ENCODE peak calls at places on chromosome 4, in five cellular contexts. R, W, F, O and M are unnamed samples.

GRCh38 chr4:26490111-26490979 is at the start of gene CCKAR:
- DNase-seq in R (no peak), W (no peak), F (no peak), O (no peak), M (no peak)

GRCh38 chr4:43330288-43330687 is 437.8 kb downstream of the GRXCR1 start:
- DNase-seq in R (peak; percentile 76), W (no peak), F (no peak), O (no peak), M (no peak)

GRCh38 chr4:61828960-61829359 is 628.8 kb downstream of the ADGRL3 start:
- DNase-seq in R (no peak), W (no peak), F (no peak), O (no peak), M (no peak)

GRCh38 chr4:30380404-30380998 is 339.7 kb upstream of the PCDH7 start:
- DNase-seq in R (peak; percentile 76), W (no peak), F (no peak), O (no peak), M (no peak)

GRCh38 chr4:21452931-21453330 is 495.6 kb downstream of the KCNIP4 start:
- DNase-seq in R (peak; percentile 28), W (no peak), F (no peak), O (no peak), M (no peak)

GRCh38 chr4:122863626-122864025 is 37.0 kb downstream of the FGF2 start:
- DNase-seq in R (no peak), W (no peak), F (no peak), O (no peak), M (no peak)

GRCh38 chr4:26896636-26897035 is 36.0 kb downstream of the STIM2 start:
- DNase-seq in R (peak; percentile 67), W (no peak), F (no peak), O (no peak), M (no peak)

GRCh38 chr4:21410372-21410771 is 538.2 kb downstream of the KCNIP4 start:
- DNase-seq in R (no peak), W (no peak), F (no peak), O (no peak), M (no peak)

GRCh38 chr4:38612996-38613395 is 51.0 kb upstream of the KLF3 start:
- DNase-seq in R (peak; percentile 33), W (no peak), F (no peak), O (no peak), M (no peak)

GRCh38 chr4:47490550-47490949 is 5.5 kb downstream of the ATP10D start:
- DNase-seq in R (peak; percentile 58), W (no peak), F (no peak), O (no peak), M (no peak)

GRCh38 chr4:152590179-152591031 is 54.5 kb upstream of the FBXW7 start:
- DNase-seq in R (peak; percentile 98), W (no peak), F (no peak), O (no peak), M (no peak)

GRCh38 chr4:25663778-25664177 is 8.1 kb downstream of the SLC34A2 start:
- DNase-seq in R (no peak), W (no peak), F (no peak), O (no peak), M (peak; percentile 21)

GRCh38 chr4:84578540-84579409 is 4.2 kb upstream of the CDS1 start:
- DNase-seq in R (peak; percentile 68), W (no peak), F (no peak), O (no peak), M (no peak)

GRCh38 chr4:112897548-112897947 is 151.9 kb upstream of the ANK2 start:
- DNase-seq in R (no peak), W (no peak), F (no peak), O (no peak), M (no peak)

GRCh38 chr4:41957634-41958033 is 22.4 kb downstream of the TMEM33 start:
- DNase-seq in R (peak; percentile 20), W (no peak), F (no peak), O (no peak), M (no peak)

GRCh38 chr4:137393043-137393442 is 139.3 kb downstream of the PCDH18 start:
- DNase-seq in R (peak; percentile 85), W (no peak), F (no peak), O (no peak), M (no peak)

GRCh38 chr4:39635023-39635422 is 3.6 kb downstream of the SMIM14 start:
- DNase-seq in R (peak; percentile 28), W (no peak), F (no peak), O (no peak), M (no peak)

GRCh38 chr4:11632488-11632887 is 203.8 kb upstream of the HS3ST1 start:
- DNase-seq in R (peak; percentile 31), W (no peak), F (no peak), O (no peak), M (no peak)

GRCh38 chr4:122364700-122365404 is 14.0 kb upstream of the ADAD1 start:
- DNase-seq in R (no peak), W (no peak), F (no peak), O (no peak), M (no peak)

GRCh38 chr4:87521757-87522374 is 7.3 kb downstream of the SPARCL1 start:
- DNase-seq in R (peak; percentile 44), W (no peak), F (no peak), O (no peak), M (no peak)

GRCh38 chr4:71189471-71189870 is 149.3 kb upstream of the SLC4A4 start:
- DNase-seq in R (peak; percentile 53), W (no peak), F (no peak), O (no peak), M (no peak)

GRCh38 chr4:159655547-159655946 is 552.7 kb downstream of the RAPGEF2 start:
- DNase-seq in R (peak; percentile 80), W (no peak), F (no peak), O (no peak), M (no peak)

GRCh38 chr4:173191623-173192041 is 23.0 kb downstream of the GALNT7 start:
- DNase-seq in R (peak; percentile 42), W (no peak), F (no peak), O (no peak), M (no peak)

GRCh38 chr4:22417408-22417807 is 98.5 kb downstream of the ADGRA3 start:
- DNase-seq in R (peak; percentile 38), W (no peak), F (no peak), O (no peak), M (no peak)

GRCh38 chr4:61772116-61772515 is 572.0 kb downstream of the ADGRL3 start:
- DNase-seq in R (peak; percentile 2), W (no peak), F (no peak), O (no peak), M (no peak)

GRCh38 chr4:106690487-106690886 is 321.9 kb upstream of the GIMD1 start:
- DNase-seq in R (peak; percentile 89), W (no peak), F (no peak), O (no peak), M (no peak)

GRCh38 chr4:121736735-121737351 is 28.1 kb downstream of the SMIM43 start:
- DNase-seq in R (peak; percentile 63), W (no peak), F (no peak), O (no peak), M (no peak)

GRCh38 chr4:82694106-82694505 is 104.5 kb downstream of the SCD5 start:
- DNase-seq in R (no peak), W (no peak), F (no peak), O (no peak), M (no peak)

GRCh38 chr4:2722033-2722432 is 34.1 kb downstream of the TNIP2 start:
- DNase-seq in R (no peak), W (no peak), F (no peak), O (no peak), M (no peak)

GRCh38 chr4:2226261-2226660 is 15.7 kb downstream of the HAUS3 start:
- DNase-seq in R (no peak), W (no peak), F (no peak), O (no peak), M (no peak)

GRCh38 chr4:74023709-74024108 is 14.8 kb downstream of the CXCL3 start:
- DNase-seq in R (no peak), W (no peak), F (no peak), O (no peak), M (no peak)